ENCODE peak calls at places on chromosomes 7 and 10, in seven cellular contexts. U, T, F, X, K, W and Q are unnamed samples.

GRCh38 chr7:55486991-55487390 is 85.3 kb downstream of the VOPP1 start:
- DNase-seq in T (no peak), U (no peak), W (no peak), F (no peak), K (no peak), X (no peak), Q (no peak)

GRCh38 chr7:4468320-4469102 is 213.6 kb upstream of the FOXK1 start:
- DNase-seq in T (no peak), U (no peak), K (no peak), W (no peak), F (no peak), X (no peak), Q (no peak)

GRCh38 chr10:28302012-28302667 is 724 bp downstream of the MPP7 start:
- DNase-seq in F (peak), U (no peak), T (peak), X (peak), W (peak), K (no peak), Q (peak)

GRCh38 chr10:65911431-65911830 is 1014.4 kb upstream of the LRRTM3 start:
- DNase-seq in U (no peak), F (no peak), T (no peak), K (no peak), X (no peak), W (no peak), Q (no peak)

GRCh38 chr7:29565982-29566746 is 2.5 kb downstream of the PRR15 start:
- DNase-seq in U (peak), F (peak), T (peak), X (no peak), K (no peak), W (peak), Q (no peak)

GRCh38 chr7:67551027-67551426 is 554.4 kb downstream of the TYW1 start:
- DNase-seq in X (no peak), F (no peak), T (no peak), K (no peak), U (no peak), W (no peak), Q (no peak)

GRCh38 chr10:85666106-85666505 is 700.5 kb downstream of the GRID1 start:
- DNase-seq in K (no peak), X (no peak), T (no peak), F (no peak), U (no peak), W (no peak), Q (no peak)

GRCh38 chr10:109968954-109969644 is 38.7 kb upstream of the ADD3 start:
- DNase-seq in X (no peak), U (no peak), W (no peak), F (no peak), K (no peak), T (peak), Q (no peak)

GRCh38 chr7:84792232-84792882 is 394.5 kb downstream of the SEMA3D start:
- DNase-seq in X (no peak), F (no peak), W (no peak), T (no peak), K (no peak), U (no peak), Q (no peak)

GRCh38 chr10:126250045-126250444 is 138.2 kb downstream of the ADAM12 start:
- DNase-seq in U (no peak), W (no peak), K (no peak), F (no peak), T (no peak), X (no peak), Q (no peak)

GRCh38 chr7:32177216-32177615 is 107.0 kb upstream of the PDE1C start:
- DNase-seq in F (no peak), W (no peak), T (no peak), U (peak), X (no peak), K (no peak), Q (no peak)

GRCh38 chr7:99308461-99309074 is 17.1 kb upstream of the ARPC1A start:
- DNase-seq in X (no peak), U (no peak), F (peak), K (no peak), W (no peak), T (no peak), Q (peak)

GRCh38 chr10:131857156-131858117 is 43.4 kb upstream of the PPP2R2D start:
- DNase-seq in F (no peak), U (peak), T (no peak), W (no peak), K (peak), X (no peak), Q (no peak)

GRCh38 chr7:16066805-16067459 is 354.4 kb downstream of the CRPPA start:
- DNase-seq in T (no peak), W (no peak), F (peak), K (no peak), U (no peak), X (no peak), Q (no peak)

GRCh38 chr10:112279482-112279881 is 3.7 kb upstream of the TECTB start:
- DNase-seq in X (no peak), W (no peak), K (no peak), U (no peak), T (no peak), F (no peak), Q (no peak)

GRCh38 chr7:22499044-22499443 is 944 bp downstream of the STEAP1B start:
- DNase-seq in X (no peak), F (peak), U (no peak), T (no peak), W (no peak), K (no peak), Q (no peak)

GRCh38 chr7:28748346-28748745 is 209.8 kb downstream of the TRIL start:
- DNase-seq in W (no peak), X (no peak), K (no peak), F (no peak), U (no peak), T (no peak), Q (no peak)

GRCh38 chr7:47417122-47417480 is 164.8 kb downstream of the TNS3 start:
- DNase-seq in U (no peak), X (no peak), K (no peak), T (no peak), W (no peak), F (no peak), Q (no peak)

GRCh38 chr7:122764902-122765301 is 62.2 kb upstream of the RNF148 start:
- DNase-seq in W (no peak), F (no peak), U (no peak), X (no peak), T (no peak), K (no peak), Q (peak)

GRCh38 chr7:46939089-46939488 is 642.8 kb downstream of the TNS3 start:
- DNase-seq in T (no peak), F (no peak), W (no peak), X (no peak), K (no peak), U (no peak), Q (no peak)

GRCh38 chr7:49775949-49776443 is 2.6 kb downstream of the VWC2 start:
- DNase-seq in X (no peak), U (no peak), T (no peak), F (no peak), W (no peak), K (no peak), Q (no peak)

GRCh38 chr10:91662993-91663392 is 30.1 kb upstream of the PPP1R3C start:
- DNase-seq in K (no peak), X (no peak), W (no peak), T (no peak), F (no peak), U (no peak), Q (no peak)

GRCh38 chr10:43249151-43249961 is 17.5 kb downstream of the RASGEF1A start:
- DNase-seq in F (no peak), X (no peak), K (peak), T (no peak), W (peak), U (peak), Q (no peak)

GRCh38 chr10:131748831-131749766 is 151.7 kb upstream of the PPP2R2D start:
- DNase-seq in K (no peak), T (peak), X (no peak), U (no peak), W (peak), F (no peak), Q (no peak)

DNA sequence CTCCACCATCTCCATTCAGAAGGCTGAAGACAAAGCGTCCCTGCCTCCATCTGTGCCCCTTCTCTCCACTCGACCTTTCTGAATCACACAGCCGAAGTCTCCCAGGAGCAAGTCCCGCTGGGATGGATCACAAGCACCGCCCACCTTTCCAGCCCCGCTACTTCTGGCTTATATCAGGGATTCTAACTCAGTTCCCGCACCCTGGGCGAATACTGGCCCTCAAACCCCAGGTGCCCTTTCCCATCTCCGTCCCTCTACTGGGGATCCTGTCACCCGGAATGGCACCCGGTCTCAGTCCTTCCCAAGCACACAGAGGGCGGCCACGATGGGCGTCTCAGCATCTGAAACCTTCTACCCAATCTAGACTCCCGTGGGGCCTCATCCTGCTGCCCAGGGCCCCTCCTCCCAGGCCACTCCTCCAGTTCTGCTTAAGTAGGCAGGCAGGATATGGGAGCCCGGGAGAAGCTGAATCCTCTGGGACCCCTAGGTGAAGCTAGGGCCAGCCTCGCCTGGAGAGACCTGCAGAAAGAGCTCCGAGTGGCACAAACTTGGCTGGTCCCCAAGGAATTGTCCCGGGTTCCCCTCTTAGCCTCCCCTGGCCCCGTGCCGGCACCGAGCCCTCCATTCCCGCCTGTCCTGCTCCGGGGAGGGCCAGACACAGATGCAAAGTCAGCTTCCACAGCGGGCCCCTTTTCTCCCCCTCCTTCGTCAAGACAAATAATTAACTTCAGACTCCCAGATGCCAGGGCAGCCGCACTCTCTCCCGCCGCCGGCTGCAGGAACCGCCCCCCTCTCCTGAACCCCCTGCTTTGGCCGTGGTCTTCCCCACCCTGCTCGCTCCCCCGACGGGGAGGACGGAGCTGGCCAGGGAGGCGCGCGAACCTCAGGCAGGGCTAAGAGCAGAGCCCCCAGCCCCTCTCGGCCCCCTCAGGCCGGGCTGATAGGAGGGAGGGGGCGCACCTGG is 622 bp downstream of the KCP start:
- DNase-seq in F (peak), X (no peak), W (no peak), U (no peak), T (no peak), K (no peak), Q (peak)
- H3K4me3 ChIP-seq in F (peak), X (no peak), W (peak), U (no peak), T (no peak), K (peak), Q (peak)

GRCh38 chr7:140639366-140640053 is 1.1 kb downstream of the DENND2A start:
- DNase-seq in F (peak), W (peak), T (no peak), U (peak), K (peak), X (no peak), Q (no peak)

GRCh38 chr7:140635821-140636220 is 4.8 kb downstream of the DENND2A start:
- DNase-seq in T (no peak), F (no peak), K (no peak), W (peak), X (no peak), U (no peak), Q (no peak)

GRCh38 chr7:140640060-140640611 is 477 bp downstream of the DENND2A start:
- DNase-seq in U (peak), X (no peak), W (peak), T (peak), K (peak), F (peak), Q (peak)

GRCh38 chr7:140640727-140641531 is at the start of gene DENND2A:
- DNase-seq in K (peak), T (peak), W (peak), U (peak), X (no peak), F (peak), Q (no peak)

DNA sequence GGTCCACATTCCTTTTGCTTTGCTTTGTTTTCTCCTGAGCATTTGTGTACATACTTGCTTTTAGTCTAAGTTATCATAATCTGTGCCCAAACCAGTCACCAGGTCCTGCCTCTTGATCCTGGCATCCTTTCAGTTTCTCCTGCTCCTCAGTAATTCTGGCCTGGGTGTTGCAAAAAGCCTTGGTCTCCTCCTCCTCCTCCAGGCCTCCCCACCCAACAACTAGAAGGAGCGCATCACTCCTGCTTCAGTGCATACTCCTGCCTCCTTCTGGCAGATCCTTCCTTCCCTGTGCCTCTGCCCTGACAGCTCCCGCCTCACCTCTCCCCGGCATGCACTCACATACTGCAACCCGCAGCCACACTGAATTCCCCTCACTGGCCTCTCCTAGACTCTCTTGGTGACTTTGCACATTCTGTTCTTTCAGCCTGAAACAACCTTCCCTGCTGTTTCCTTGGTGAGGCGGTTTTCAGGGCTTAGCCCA is 2.3 kb downstream of the DENND2A start:
- DNase-seq in U (peak), X (peak), K (no peak), W (peak), F (peak), T (no peak), Q (peak)
- H3K4me3 ChIP-seq in U (peak), X (no peak), K (no peak), W (no peak), F (no peak), T (no peak), Q (no peak)

DNA sequence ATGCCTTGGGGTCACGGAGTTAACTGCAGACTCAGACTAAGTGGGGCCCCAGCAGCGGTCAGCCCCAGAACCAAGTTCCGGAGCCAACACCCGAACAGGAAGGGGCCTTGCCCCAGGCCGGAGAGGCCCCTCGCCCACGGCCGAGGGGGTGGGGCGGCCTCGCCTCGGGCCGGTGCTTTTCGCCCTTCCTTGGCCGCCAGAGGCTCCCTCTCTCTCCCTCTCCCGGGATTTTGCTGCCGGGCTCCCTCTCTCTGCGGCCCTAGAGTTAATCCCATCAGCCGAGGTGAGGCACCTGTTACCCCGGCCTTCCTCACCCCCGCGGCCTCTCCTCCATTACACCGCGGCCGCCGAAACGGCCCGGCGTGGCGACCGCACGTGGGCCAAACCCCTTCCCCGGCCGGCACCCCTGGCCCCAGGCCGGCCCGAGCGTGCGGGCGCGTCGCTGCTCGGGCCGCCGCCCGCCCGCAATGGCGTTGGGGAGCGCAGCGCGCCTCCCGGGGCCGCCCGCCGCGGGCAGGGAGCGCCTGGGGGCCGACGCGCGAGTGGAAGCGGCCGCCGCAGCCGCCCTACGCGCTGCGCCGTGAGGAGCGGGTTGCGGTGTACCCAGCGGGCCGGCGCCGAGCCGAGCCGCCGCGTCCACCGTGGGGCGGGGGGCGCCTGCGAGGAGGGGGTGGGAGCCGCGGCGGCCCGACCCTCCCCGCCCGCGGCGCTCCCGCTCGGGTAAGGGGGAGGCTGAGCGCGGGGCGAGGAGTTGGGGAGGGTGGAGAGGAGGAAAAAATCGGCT is at the start of gene PPP1R9A:
- DNase-seq in F (peak), X (no peak), T (peak), K (peak), W (no peak), U (peak), Q (no peak)
- H3K4me3 ChIP-seq in F (peak), X (peak), T (peak), K (peak), W (peak), U (peak), Q (peak)

DNA sequence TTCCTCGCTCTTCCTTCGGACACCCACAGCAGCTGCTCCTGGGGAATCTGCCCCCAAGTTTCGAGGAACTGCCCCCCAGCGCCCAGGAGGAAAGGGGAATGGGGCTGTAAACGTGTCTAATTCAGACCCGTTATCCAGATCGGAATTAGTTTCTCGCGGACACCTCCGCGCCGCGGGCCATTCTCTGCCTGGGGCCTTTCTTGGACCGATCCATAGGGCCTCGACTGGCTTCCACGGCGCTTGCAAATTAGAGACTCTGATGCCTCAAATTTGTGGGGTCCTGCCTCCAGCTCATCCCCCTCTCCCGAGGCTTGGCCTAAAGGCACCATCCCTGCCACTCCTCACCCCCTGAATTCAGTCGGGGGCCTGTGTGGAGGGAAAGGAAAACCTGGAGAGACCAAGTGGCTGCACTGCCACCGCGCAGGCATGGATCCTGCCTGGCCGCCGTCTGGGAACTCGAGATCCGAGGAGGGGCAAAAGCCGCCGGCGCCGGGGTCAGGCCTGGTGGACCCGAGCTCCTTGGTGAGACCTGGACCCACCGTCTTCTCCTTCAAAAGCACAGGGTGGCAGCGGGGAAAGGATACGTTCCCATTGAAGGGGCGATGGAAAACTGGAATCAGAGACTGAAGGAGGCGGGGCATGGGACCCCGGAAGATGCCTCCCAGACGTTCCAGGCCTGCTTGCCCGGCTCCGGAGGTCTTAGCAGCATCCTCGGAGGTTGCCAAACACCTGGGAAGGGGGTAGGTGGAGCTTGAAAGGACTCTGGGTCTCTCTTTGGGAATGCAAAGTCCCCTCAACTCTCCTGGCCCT is 13.7 kb downstream of the LBX1 start:
- DNase-seq in X (no peak), W (no peak), F (no peak), T (no peak), U (no peak), K (no peak), Q (no peak)
- H3K4me3 ChIP-seq in X (no peak), W (no peak), F (no peak), T (no peak), U (no peak), K (no peak), Q (no peak)

GRCh38 chr10:129865413-129865812 is 98.7 kb downstream of the EBF3 start:
- DNase-seq in X (no peak), W (no peak), K (no peak), U (no peak), T (no peak), F (no peak), Q (no peak)

GRCh38 chr10:129865960-129866359 is 98.1 kb downstream of the EBF3 start:
- DNase-seq in W (no peak), X (no peak), F (no peak), T (no peak), K (no peak), U (no peak), Q (no peak)

GRCh38 chr10:129868470-129869035 is 95.5 kb downstream of the EBF3 start:
- DNase-seq in X (no peak), K (peak), F (no peak), W (no peak), U (no peak), T (no peak), Q (no peak)

GRCh38 chr10:129866894-129867293 is 97.2 kb downstream of the EBF3 start:
- DNase-seq in K (peak), T (no peak), X (no peak), F (no peak), U (no peak), W (no peak), Q (no peak)

GRCh38 chr10:129867780-129868179 is 96.3 kb downstream of the EBF3 start:
- DNase-seq in X (no peak), T (no peak), F (no peak), U (no peak), W (no peak), K (no peak), Q (no peak)
- H3K4me3 ChIP-seq in X (no peak), T (no peak), F (no peak), U (no peak), W (no peak), K (no peak), Q (no peak)

GRCh38 chr10:86667421-86668181 is 710 bp upstream of the LDB3 start:
- DNase-seq in U (no peak), F (no peak), X (no peak), T (no peak), K (no peak), W (peak), Q (no peak)

GRCh38 chr10:86664370-86665217 is 3.7 kb upstream of the LDB3 start:
- DNase-seq in X (no peak), W (peak), T (no peak), K (no peak), F (no peak), U (no peak), Q (no peak)

GRCh38 chr10:86665868-86666267 is 2.4 kb upstream of the LDB3 start:
- DNase-seq in K (no peak), T (no peak), U (no peak), W (no peak), X (no peak), F (no peak), Q (no peak)

GRCh38 chr10:86665218-86665607 is 3.1 kb upstream of the LDB3 start:
- DNase-seq in W (no peak), T (no peak), U (no peak), K (no peak), F (no peak), X (no peak), Q (no peak)

GRCh38 chr10:86666538-86666937 is 1.8 kb upstream of the LDB3 start:
- DNase-seq in W (no peak), T (no peak), F (no peak), K (no peak), U (no peak), X (no peak), Q (no peak)
- H3K4me3 ChIP-seq in W (no peak), T (no peak), F (no peak), K (no peak), U (no peak), X (no peak), Q (no peak)

GRCh38 chr7:11540271-11540761 is 291.7 kb downstream of the THSD7A start:
- DNase-seq in W (no peak), K (no peak), U (no peak), T (no peak), X (peak), F (peak), Q (peak)
- H3K4me3 ChIP-seq in W (no peak), K (no peak), U (no peak), T (no peak), X (no peak), F (no peak), Q (no peak)